ENCODE peak calls at places on chromosome X, in five cellular contexts. S is astrocyte; A is CD8-positive, alpha-beta T cell; X is HCT116; P is neural progenitor cell. D is an unnamed sample.

GRCh38 chrX:13750204-13750603 is 15.7 kb downstream of the OFD1 start:
- DNase-seq in A (no peak), P (peak; percentile 31), S (peak; percentile 16), X (peak; percentile 13), D (no peak)

GRCh38 chrX:23756165-23756564 is 13.1 kb upstream of the ACOT9 start:
- DNase-seq in S (peak; percentile 5), X (no peak), A (peak; percentile 62), P (peak; percentile 89), D (peak; percentile 16)

GRCh38 chrX:40415675-40416074 is 165.1 kb upstream of the ATP6AP2 start:
- DNase-seq in S (no peak), X (no peak), A (no peak), P (no peak), D (no peak)

GRCh38 chrX:40943093-40943641 is 142.1 kb upstream of the USP9X start:
- DNase-seq in P (no peak), S (no peak), A (no peak), X (no peak), D (no peak)

GRCh38 chrX:19554786-19555185 is 39.5 kb upstream of the MAP3K15 start:
- DNase-seq in P (no peak), A (no peak), S (peak; percentile 86), X (no peak), D (no peak)

GRCh38 chrX:136879001-136879667 is 1.4 kb downstream of the RBMX start:
- DNase-seq in A (no peak), S (no peak), X (no peak), P (no peak), D (no peak)

GRCh38 chrX:120253784-120254183 is 3.2 kb downstream of the ZBTB33 start:
- DNase-seq in P (no peak), A (no peak), S (no peak), X (no peak), D (no peak)

GRCh38 chrX:18353931-18354368 is 538 bp downstream of the SCML2 start:
- DNase-seq in A (peak; percentile 10), P (peak; percentile 70), S (no peak), X (no peak), D (no peak)

GRCh38 chrX:34197946-34198345 is 65.8 kb upstream of the FAM47A start:
- DNase-seq in A (no peak), X (no peak), S (no peak), P (no peak), D (no peak)

GRCh38 chrX:124097116-124097515 is 135.6 kb downstream of the STAG2 start:
- DNase-seq in A (no peak), S (no peak), X (no peak), P (no peak), D (no peak)
- H3K36me3 ChIP-seq in A (peaks cover 12% of the 10 kb centered on the region), S (peaks cover 3% of the 10 kb centered on the region), X (peaks cover 16% of the 10 kb centered on the region), P (peaks cover 13% of the 10 kb centered on the region), D (no peaks in the 10 kb centered on the region)

GRCh38 chrX:107324493-107325310 is 118.3 kb downstream of the DNAAF6 start:
- DNase-seq in P (peak; percentile 89), A (no peak), X (no peak), S (peak; percentile 12), D (peak; percentile 45)

GRCh38 chrX:107325467-107325866 is 119.1 kb downstream of the DNAAF6 start:
- DNase-seq in P (no peak), X (no peak), A (no peak), S (no peak), D (no peak)

GRCh38 chrX:107323786-107324492 is 117.5 kb downstream of the DNAAF6 start:
- DNase-seq in X (no peak), S (no peak), A (no peak), P (no peak), D (no peak)
- H3K4me3 ChIP-seq in X (no peak overlapping the region), S (no peak overlapping the region), A (no peak overlapping the region), P (no peak overlapping the region), D (no peak overlapping the region)

DNA sequence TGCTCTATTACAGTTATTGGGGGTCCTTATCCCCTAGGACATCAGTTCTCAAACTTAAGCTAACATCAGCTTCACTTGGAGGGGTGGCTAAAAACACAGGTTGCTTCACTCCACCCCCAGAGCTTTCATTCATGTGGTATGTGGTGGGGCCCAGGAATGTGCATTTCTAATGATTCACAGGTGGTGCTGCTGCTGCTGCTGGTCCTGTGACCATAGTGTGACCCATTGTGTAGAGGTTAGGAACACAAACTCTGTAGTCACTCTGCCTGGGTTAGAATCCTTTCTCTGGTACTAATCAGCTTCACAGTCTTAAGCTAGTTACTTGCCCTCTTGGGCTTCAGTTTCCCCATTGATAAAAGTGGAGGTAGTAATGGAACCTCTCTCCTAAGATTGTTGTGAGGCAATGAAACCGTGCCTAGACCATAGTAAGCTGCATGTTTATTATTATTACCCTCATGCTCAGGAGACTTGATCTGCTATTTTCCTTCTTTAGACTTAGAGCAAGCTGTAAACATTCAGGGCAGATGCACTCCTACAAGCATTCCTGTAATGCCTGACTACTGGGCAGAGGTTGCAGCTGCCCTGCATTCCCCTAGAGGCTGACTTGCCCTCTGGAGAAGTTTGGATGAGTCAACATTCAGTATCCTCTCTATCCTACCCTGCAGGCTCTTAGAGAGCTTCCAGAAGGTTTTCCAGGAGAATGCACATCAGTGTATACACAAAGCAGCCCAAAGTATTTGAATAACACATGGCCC is 94.1 kb upstream of the ACSL4 start:
- DNase-seq in A (no peak), S (peak; percentile 79), P (no peak), X (no peak), D (no peak)
- H3K4me1 ChIP-seq in A (no peaks in the 10 kb centered on the region), S (peaks cover 24% of the 10 kb centered on the region), P (peaks cover 9% of the 10 kb centered on the region), X (peaks cover 2% of the 10 kb centered on the region), D (no peaks in the 10 kb centered on the region)

GRCh38 chrX:47976254-47977151 is 27.3 kb downstream of the ZNF182 start:
- DNase-seq in A (no peak), X (no peak), P (no peak), S (no peak), D (no peak)
- H3K36me3 ChIP-seq in A (peaks cover 29% of the 10 kb centered on the region), X (peaks cover 7% of the 10 kb centered on the region), P (peaks cover 36% of the 10 kb centered on the region), S (peaks cover 4% of the 10 kb centered on the region), D (no peaks in the 10 kb centered on the region)

GRCh38 chrX:139759637-139760036 is 51.7 kb upstream of the MCF2 start:
- DNase-seq in P (peak; percentile 24), X (no peak), A (no peak), S (no peak), D (no peak)
- H3K4me3 ChIP-seq in P (no peak overlapping the region), X (no peak overlapping the region), A (no peak overlapping the region), S (no peak overlapping the region), D (no peak overlapping the region)

DNA sequence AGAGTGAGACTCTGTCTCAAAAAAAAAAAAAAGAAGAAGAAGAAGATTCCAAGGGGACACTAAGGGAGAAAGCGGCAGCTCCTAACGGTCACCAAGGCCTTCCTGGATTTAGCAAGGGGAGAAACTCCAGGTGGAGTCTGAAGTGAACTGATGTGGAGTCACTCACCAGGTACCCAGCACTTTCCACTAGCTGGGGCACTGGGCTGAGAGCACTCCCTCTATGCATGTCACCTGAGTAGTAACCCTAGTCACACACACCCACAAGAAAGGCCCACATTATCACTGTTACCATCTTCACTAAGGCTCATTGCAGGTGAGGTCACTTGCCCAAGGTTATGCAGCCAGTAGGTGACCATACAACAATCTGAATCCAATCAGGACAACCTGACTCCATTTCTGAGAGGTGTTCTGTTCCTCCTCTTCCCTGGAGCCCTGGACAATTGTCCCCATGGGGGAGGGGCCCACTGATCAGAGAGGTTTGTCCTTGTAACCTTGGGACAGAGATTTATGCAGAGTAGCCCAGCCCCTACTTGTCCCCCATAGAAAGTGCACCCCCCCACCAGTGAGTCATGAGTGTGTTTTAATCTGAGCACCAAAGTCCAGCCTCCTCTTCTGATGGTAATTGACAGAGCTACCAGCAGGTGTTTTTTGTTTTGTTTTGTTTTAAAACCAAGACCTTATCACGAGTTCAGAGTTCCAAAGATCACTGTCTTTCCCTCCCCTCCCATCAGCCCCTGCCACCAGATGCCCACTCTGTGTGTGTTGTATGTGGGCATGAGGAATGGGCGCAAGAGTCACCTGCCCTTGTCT is 5.9 kb upstream of the SASH3 start:
- DNase-seq in X (no peak), P (peak; percentile 5), A (no peak), S (no peak), D (no peak)
- H3K4me1 ChIP-seq in X (no peaks in the 10 kb centered on the region), P (no peaks in the 10 kb centered on the region), A (peaks cover 85% of the 10 kb centered on the region), S (no peaks in the 10 kb centered on the region), D (no peaks in the 10 kb centered on the region)

DNA sequence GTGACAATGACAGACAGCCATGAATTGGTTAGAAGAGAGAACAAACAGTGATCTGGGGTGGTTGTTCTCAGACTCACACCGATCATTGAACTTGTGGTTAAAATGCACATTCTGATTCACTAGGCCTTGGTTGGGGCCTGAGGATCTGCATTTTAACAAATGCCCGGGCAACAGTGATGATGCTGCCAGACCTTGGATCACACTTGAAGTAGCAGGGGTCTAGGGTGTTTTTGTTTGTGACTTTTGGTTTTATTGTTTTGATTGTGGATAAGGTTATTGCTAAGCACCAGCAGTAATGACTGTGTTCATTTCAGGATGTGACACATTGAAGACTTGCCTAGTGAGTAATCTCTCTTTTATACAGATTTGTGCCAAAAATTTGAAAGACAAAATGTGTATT is 36.5 kb downstream of the TXLNG start:
- DNase-seq in P (no peak), S (peak; percentile 77), A (no peak), X (no peak), D (no peak)
- H3K36me3 ChIP-seq in P (peaks cover 9% of the 10 kb centered on the region), S (no peaks in the 10 kb centered on the region), A (peaks cover 6% of the 10 kb centered on the region), X (peaks cover 7% of the 10 kb centered on the region), D (peaks cover 2% of the 10 kb centered on the region)

GRCh38 chrX:97314348-97314747 is 430.6 kb downstream of the RPA4 start:
- DNase-seq in X (no peak), P (no peak), A (no peak), S (no peak), D (no peak)

GRCh38 chrX:97309717-97310116 is 426.0 kb downstream of the RPA4 start:
- DNase-seq in P (no peak), X (no peak), A (no peak), S (no peak), D (no peak)

GRCh38 chrX:97308161-97308560 is 424.5 kb downstream of the RPA4 start:
- DNase-seq in X (no peak), A (no peak), S (peak; percentile 49), P (no peak), D (no peak)

GRCh38 chrX:97310373-97310772 is 426.7 kb downstream of the RPA4 start:
- DNase-seq in S (peak; percentile 20), X (no peak), P (peak; percentile 76), A (no peak), D (peak; percentile 33)

GRCh38 chrX:97311066-97311778 is 427.5 kb downstream of the RPA4 start:
- DNase-seq in X (no peak), S (no peak), P (no peak), A (no peak), D (no peak)
- H3K4me3 ChIP-seq in X (no peak overlapping the region), S (no peak overlapping the region), P (peak overlapping the region; percentile 42), A (no peak overlapping the region), D (peak overlapping the region; percentile 47)

GRCh38 chrX:153565996-153566580 is 32.9 kb downstream of the CCNQ start:
- DNase-seq in P (peak; percentile 33), X (no peak), A (no peak), S (no peak), D (no peak)
- H3K4me1 ChIP-seq in P (no peaks in the 10 kb centered on the region), X (no peaks in the 10 kb centered on the region), A (peaks cover 5% of the 10 kb centered on the region), S (no peaks in the 10 kb centered on the region), D (peaks cover 4% of the 10 kb centered on the region)